ENCODE peak calls at places on chromosomes 4 and X, in five cellular contexts. W is pancreas, L is small intestine, Q is K562, B is ascending aorta. Y is an unnamed sample.

GRCh38 chr4:1855334-1856070 is 454 bp downstream of the LETM1 start:
- DNase-seq in W (peak), L (no peak), Q (no peak), B (no peak), Y (no peak)

GRCh38 chrX:119398587-119398973 is 556 bp upstream of the SLC25A43 start:
- DNase-seq in W (no peak), L (peak), Q (no peak), B (no peak), Y (no peak)

GRCh38 chrX:40845331-40845911 is 110.1 kb upstream of the MED14 start:
- DNase-seq in W (no peak), L (no peak), Q (no peak), B (no peak), Y (no peak)

GRCh38 chrX:121457096-121457495 is 409.7 kb downstream of the GLUD2 start:
- DNase-seq in W (no peak), L (no peak), Q (no peak), B (no peak), Y (no peak)

GRCh38 chr4:52369649-52370048 is 289.5 kb downstream of the USP46 start:
- DNase-seq in W (no peak), L (no peak), Q (no peak), B (no peak), Y (no peak)

GRCh38 chr4:171266666-171267065 is 546.5 kb upstream of the GALNTL6 start:
- DNase-seq in W (no peak), L (no peak), Q (no peak), B (no peak), Y (no peak)

GRCh38 chr4:67933038-67933437 is 30.3 kb downstream of the TMPRSS11A start:
- DNase-seq in W (no peak), L (no peak), Q (no peak), B (no peak), Y (no peak)

GRCh38 chr4:1589098-1589497 is 95.0 kb downstream of the FAM53A start:
- DNase-seq in W (no peak), L (no peak), Q (no peak), B (no peak), Y (no peak)

GRCh38 chr4:77434299-77435092 is 171.1 kb upstream of the CXCL13 start:
- DNase-seq in W (no peak), L (no peak), Q (no peak), B (peak), Y (no peak)

GRCh38 chr4:56320293-56320692 is 67.0 kb downstream of the AASDH start:
- DNase-seq in W (no peak), L (no peak), Q (no peak), B (no peak), Y (no peak)

GRCh38 chrX:56783450-56783831 is 54.4 kb downstream of the NBDY start:
- DNase-seq in W (peak), L (no peak), Q (no peak), B (no peak), Y (peak)

GRCh38 chrX:1435241-1435900 is 17.3 kb downstream of the ASMTL start:
- DNase-seq in W (peak), L (no peak), Q (no peak), B (no peak), Y (no peak)

GRCh38 chrX:72394518-72395163 is 88.9 kb upstream of the CITED1 start:
- DNase-seq in W (no peak), L (no peak), Q (no peak), B (no peak), Y (no peak)

GRCh38 chr4:85489273-85489672 is 14.3 kb downstream of the ARHGAP24 start:
- DNase-seq in W (no peak), L (peak), Q (no peak), B (no peak), Y (no peak)

GRCh38 chr4:8917868-8918783 is 46.5 kb upstream of the HMX1 start:
- DNase-seq in W (peak), L (peak), Q (peak), B (no peak), Y (no peak)

GRCh38 chr4:186159613-186160012 is 31.8 kb upstream of the CYP4V2 start:
- DNase-seq in W (no peak), L (no peak), Q (no peak), B (no peak), Y (no peak)

GRCh38 chrX:17590892-17591740 is 146.2 kb upstream of the SCML1 start:
- DNase-seq in W (no peak), L (peak), Q (peak), B (no peak), Y (peak)

GRCh38 chrX:152037183-152037582 is 62.7 kb upstream of the GABRE start:
- DNase-seq in W (no peak), L (no peak), Q (no peak), B (no peak), Y (no peak)

GRCh38 chr4:119314356-119314755 is 7.6 kb downstream of the FABP2 start:
- DNase-seq in W (no peak), L (peak), Q (no peak), B (no peak), Y (peak)

GRCh38 chr4:22508376-22508775 is 7.5 kb downstream of the ADGRA3 start:
- DNase-seq in W (no peak), L (no peak), Q (no peak), B (no peak), Y (no peak)

GRCh38 chrX:53713987-53714579 is 27.6 kb upstream of the HUWE1 start:
- DNase-seq in W (no peak), L (no peak), Q (no peak), B (no peak), Y (no peak)

GRCh38 chr4:47221721-47222120 is 190.4 kb downstream of the GABRB1 start:
- DNase-seq in W (no peak), L (no peak), Q (no peak), B (no peak), Y (no peak)

GRCh38 chr4:73127839-73128448 is 58.4 kb upstream of the COX18 start:
- DNase-seq in W (no peak), L (peak), Q (peak), B (no peak), Y (no peak)

GRCh38 chr4:102578819-102579218 is 77.7 kb downstream of the NFKB1 start:
- DNase-seq in W (no peak), L (peak), Q (no peak), B (no peak), Y (no peak)

GRCh38 chr4:36111180-36111579 is 133.1 kb downstream of the ARAP2 start:
- DNase-seq in W (no peak), L (no peak), Q (no peak), B (no peak), Y (no peak)

GRCh38 chr4:126144838-126145237 is 830.1 kb downstream of the FAT4 start:
- DNase-seq in W (no peak), L (no peak), Q (no peak), B (no peak), Y (no peak)

GRCh38 chr4:152148057-152148456 is 387.2 kb upstream of the GATB start:
- DNase-seq in W (no peak), L (no peak), Q (no peak), B (no peak), Y (no peak)
- H3K27ac ChIP-seq in W (no peak), L (no peak), Q (no peak), B (no peak), Y (no peak)

GRCh38 chrX:74325130-74326059 is 21.4 kb downstream of the ZCCHC13 start:
- DNase-seq in W (no peak), L (peak), Q (peak), B (no peak), Y (no peak)
- H3K27ac ChIP-seq in W (no peak), L (no peak), Q (no peak), B (no peak), Y (no peak)

DNA sequence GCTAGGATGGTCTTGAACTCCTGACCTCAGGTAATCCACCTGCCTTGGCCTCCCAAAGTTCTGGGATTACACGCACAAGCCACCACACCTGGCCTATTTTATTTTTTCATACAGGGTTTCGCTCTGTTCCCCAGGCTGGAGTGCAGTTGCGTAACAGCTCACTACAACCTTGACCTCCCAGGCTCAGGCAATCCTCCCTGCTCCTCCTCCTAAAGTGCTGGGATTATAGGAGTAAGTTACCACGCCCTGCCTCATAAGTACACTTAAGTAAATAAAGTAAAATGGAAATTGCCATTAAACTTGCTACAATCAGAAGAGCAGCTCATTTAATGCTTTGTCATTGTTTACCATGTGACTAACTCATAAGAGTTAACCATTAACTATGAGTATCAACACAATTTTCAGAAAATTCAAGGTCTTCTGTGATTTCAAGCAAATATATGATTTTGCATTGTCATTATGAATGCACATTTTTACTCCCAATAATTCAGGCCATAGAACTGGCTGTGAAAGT is 12.3 kb downstream of the UGDH start:
- DNase-seq in W (no peak), L (peak), Q (peak), B (no peak), Y (no peak)
- H3K27ac ChIP-seq in W (peak), L (no peak), Q (peak), B (no peak), Y (no peak)

GRCh38 chrX:10450229-10450958 is 170.0 kb downstream of the MID1 start:
- DNase-seq in W (no peak), L (no peak), Q (no peak), B (no peak), Y (no peak)
- H3K27ac ChIP-seq in W (no peak), L (no peak), Q (no peak), B (no peak), Y (no peak)

GRCh38 chr4:110505440-110505839 is 29.5 kb downstream of the ENPEP start:
- DNase-seq in W (no peak), L (no peak), Q (no peak), B (no peak), Y (no peak)
- H3K27ac ChIP-seq in W (no peak), L (no peak), Q (no peak), B (no peak), Y (no peak)

GRCh38 chr4:169137555-169137920 is 127.5 kb upstream of the CBR4 start:
- DNase-seq in W (no peak), L (no peak), Q (no peak), B (no peak), Y (no peak)

GRCh38 chr4:169135776-169136175 is 125.7 kb upstream of the CBR4 start:
- DNase-seq in W (no peak), L (no peak), Q (no peak), B (no peak), Y (no peak)

GRCh38 chr4:169136796-169137554 is 126.9 kb upstream of the CBR4 start:
- DNase-seq in W (no peak), L (peak), Q (no peak), B (no peak), Y (no peak)

GRCh38 chr4:169136330-169136729 is 126.3 kb upstream of the CBR4 start:
- DNase-seq in W (no peak), L (no peak), Q (no peak), B (no peak), Y (no peak)

GRCh38 chr4:169139013-169139412 is 129.0 kb upstream of the CBR4 start:
- DNase-seq in W (no peak), L (peak), Q (no peak), B (no peak), Y (no peak)
- H3K27ac ChIP-seq in W (no peak), L (no peak), Q (no peak), B (no peak), Y (no peak)

DNA sequence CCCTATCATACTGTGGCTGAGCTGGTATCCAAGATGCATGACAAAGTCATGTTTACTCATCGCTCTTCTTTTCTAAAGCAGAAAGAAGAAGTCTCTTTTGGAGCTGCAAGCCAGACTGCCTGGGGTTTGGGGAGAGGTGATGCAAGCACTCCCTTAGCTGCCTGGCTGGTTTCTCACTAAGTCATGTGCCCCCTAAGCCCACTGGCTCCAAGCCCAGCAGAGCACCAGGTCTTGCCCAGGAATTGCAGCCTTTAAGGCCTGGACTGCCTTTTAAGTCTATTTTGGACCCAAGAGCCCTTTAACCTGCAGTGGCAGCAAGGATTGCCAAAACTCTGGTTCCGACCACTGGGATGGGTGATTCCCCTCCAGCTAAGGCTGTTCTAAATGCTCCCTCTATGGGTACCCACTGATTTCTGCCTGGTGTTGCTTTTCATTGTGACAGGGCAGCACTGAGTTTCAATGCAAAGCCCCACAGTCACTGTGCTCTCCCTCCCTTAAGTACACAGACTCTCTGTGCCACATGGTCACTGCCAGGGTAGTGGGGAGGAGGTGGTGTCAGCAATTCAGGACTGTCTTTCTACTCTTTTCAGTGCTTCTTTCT is 548.6 kb downstream of the TLL1 start:
- DNase-seq in W (no peak), L (no peak), Q (no peak), B (no peak), Y (no peak)
- H3K27ac ChIP-seq in W (no peak), L (no peak), Q (no peak), B (peak), Y (no peak)

Y was measured in caudate nucleus.